ENCODE peak calls at places on chromosomes 12 and 14, in eight cellular contexts. Z is IMR-90; P is uterus; I is AG10803; V is CD8-positive, alpha-beta T cell; F is heart right ventricle; Q is ascending aorta; R is GM23338. K is an unnamed sample.

GRCh38 chr12:72925716-72926115 is 653.5 kb downstream of the TRHDE start:
- DNase-seq in Z (no peak), P (no peak), I (no peak), V (no peak), F (no peak), Q (no peak), R (no peak), K (no peak)

GRCh38 chr12:71158361-71158882 is 623 bp upstream of the TSPAN8 start:
- DNase-seq in Z (no peak), P (no peak), I (no peak), V (no peak), F (no peak), Q (no peak), R (no peak), K (no peak)

GRCh38 chr14:98957211-98958047 is 314.6 kb downstream of the BCL11B start:
- DNase-seq in Z (no peak), P (peak), I (peak), V (no peak), F (peak), Q (peak), R (no peak), K (peak)

GRCh38 chr12:108611884-108612415 is 14.1 kb upstream of the TMEM119 start:
- DNase-seq in Z (peak), P (no peak), I (peak), V (peak), F (no peak), Q (no peak), R (peak), K (peak)

GRCh38 chr12:104895405-104895804 is 62.7 kb downstream of the SLC41A2 start:
- DNase-seq in Z (no peak), P (no peak), I (no peak), V (no peak), F (no peak), Q (no peak), R (no peak), K (no peak)

GRCh38 chr12:114799574-114800487 is 115.9 kb upstream of the TBX3 start:
- DNase-seq in Z (peak), P (no peak), I (peak), V (no peak), F (peak), Q (no peak), R (no peak), K (no peak)

GRCh38 chr14:84228702-84229101 is 1301.2 kb upstream of the FLRT2 start:
- DNase-seq in Z (peak), P (no peak), I (no peak), V (no peak), F (no peak), Q (no peak), R (no peak), K (no peak)

GRCh38 chr12:96094201-96094600 is 58.8 kb upstream of the LTA4H start:
- DNase-seq in Z (no peak), P (no peak), I (no peak), V (no peak), F (peak), Q (no peak), R (peak), K (no peak)

GRCh38 chr12:49873361-49873934 is 30.3 kb downstream of the FAIM2 start:
- DNase-seq in Z (peak), P (peak), I (no peak), V (no peak), F (no peak), Q (no peak), R (no peak), K (peak)

GRCh38 chr14:94515856-94516255 is 6.6 kb upstream of the SERPINA12 start:
- DNase-seq in Z (no peak), P (no peak), I (no peak), V (no peak), F (no peak), Q (no peak), R (no peak), K (no peak)

GRCh38 chr12:52776913-52777395 is at the start of gene KRT76:
- DNase-seq in Z (no peak), P (no peak), I (no peak), V (no peak), F (no peak), Q (no peak), R (no peak), K (no peak)

GRCh38 chr12:62158416-62159360 is 101.5 kb upstream of the USP15 start:
- DNase-seq in Z (no peak), P (no peak), I (no peak), V (peak), F (no peak), Q (no peak), R (no peak), K (no peak)

GRCh38 chr12:47844264-47845020 is 24.7 kb upstream of the HDAC7 start:
- DNase-seq in Z (no peak), P (no peak), I (no peak), V (no peak), F (no peak), Q (no peak), R (no peak), K (no peak)

GRCh38 chr12:81257952-81258551 is 180.2 kb downstream of the ACSS3 start:
- DNase-seq in Z (peak), P (no peak), I (peak), V (no peak), F (no peak), Q (no peak), R (peak), K (no peak)

GRCh38 chr12:32702470-32702869 is 23.4 kb downstream of the DNM1L start:
- DNase-seq in Z (no peak), P (no peak), I (peak), V (no peak), F (no peak), Q (no peak), R (no peak), K (peak)

GRCh38 chr12:104534857-104535248 is 78.1 kb downstream of the CHST11 start:
- DNase-seq in Z (no peak), P (no peak), I (no peak), V (no peak), F (no peak), Q (no peak), R (no peak), K (no peak)

GRCh38 chr14:23566782-23567185 is 807 bp downstream of the AP1G2 start:
- DNase-seq in Z (no peak), P (no peak), I (peak), V (no peak), F (no peak), Q (no peak), R (no peak), K (no peak)

GRCh38 chr12:31008241-31008711 is 65.4 kb upstream of the DDX11 start:
- DNase-seq in Z (no peak), P (no peak), I (no peak), V (no peak), F (no peak), Q (no peak), R (no peak), K (no peak)

GRCh38 chr12:41924111-41924510 is 220.6 kb downstream of the GXYLT1 start:
- DNase-seq in Z (no peak), P (no peak), I (no peak), V (no peak), F (no peak), Q (no peak), R (no peak), K (no peak)

GRCh38 chr12:12976366-12976765 is 23.7 kb downstream of the HEBP1 start:
- DNase-seq in Z (peak), P (peak), I (peak), V (no peak), F (no peak), Q (no peak), R (no peak), K (peak)

GRCh38 chr12:92010853-92011701 is 134.6 kb downstream of the BTG1 start:
- DNase-seq in Z (no peak), P (no peak), I (no peak), V (no peak), F (no peak), Q (no peak), R (no peak), K (no peak)

GRCh38 chr14:23441076-23441475 is 5.6 kb upstream of the MYH7 start:
- DNase-seq in Z (no peak), P (no peak), I (no peak), V (no peak), F (peak), Q (no peak), R (no peak), K (no peak)

GRCh38 chr14:59020382-59020781 is 168.1 kb upstream of the DAAM1 start:
- DNase-seq in Z (peak), P (no peak), I (peak), V (no peak), F (no peak), Q (no peak), R (peak), K (no peak)

GRCh38 chr12:69091447-69092022 is 147.8 kb upstream of the CPSF6 start:
- DNase-seq in Z (no peak), P (no peak), I (no peak), V (no peak), F (no peak), Q (no peak), R (peak), K (no peak)

GRCh38 chr12:91317324-91317723 is 134.7 kb upstream of the DCN start:
- DNase-seq in Z (no peak), P (no peak), I (no peak), V (no peak), F (no peak), Q (no peak), R (no peak), K (no peak)

GRCh38 chr12:22271036-22271435 is 63.5 kb downstream of the ST8SIA1 start:
- DNase-seq in Z (peak), P (no peak), I (peak), V (no peak), F (no peak), Q (no peak), R (no peak), K (peak)

GRCh38 chr14:37436519-37436918 is 158.5 kb downstream of the FOXA1 start:
- DNase-seq in Z (no peak), P (no peak), I (no peak), V (no peak), F (no peak), Q (no peak), R (no peak), K (no peak)

GRCh38 chr12:115752913-115753726 is 524.4 kb downstream of the MED13L start:
- DNase-seq in Z (peak), P (peak), I (peak), V (no peak), F (peak), Q (no peak), R (peak), K (peak)

GRCh38 chr12:6769003-6769389 is 2.8 kb downstream of the PTMS start:
- DNase-seq in Z (peak), P (peak), I (peak), V (no peak), F (peak), Q (no peak), R (peak), K (no peak)

GRCh38 chr14:24182110-24182882 is 6.3 kb downstream of the IPO4 start:
- DNase-seq in Z (no peak), P (no peak), I (no peak), V (no peak), F (no peak), Q (no peak), R (no peak), K (no peak)

GRCh38 chr14:68468437-68469207 is 324.2 kb downstream of the ZFP36L1 start:
- DNase-seq in Z (no peak), P (no peak), I (peak), V (no peak), F (no peak), Q (no peak), R (no peak), K (no peak)

GRCh38 chr14:106286697-106287290 is 760.4 kb downstream of the TMEM121 start:
- DNase-seq in Z (no peak), P (no peak), I (no peak), V (no peak), F (no peak), Q (no peak), R (peak), K (no peak)

GRCh38 chr12:46562625-46563228 is 190.2 kb upstream of the SLC38A2 start:
- DNase-seq in Z (peak), P (no peak), I (peak), V (no peak), F (no peak), Q (no peak), R (no peak), K (peak)

GRCh38 chr12:69898236-69898635 is 73.2 kb downstream of the MYRFL start:
- DNase-seq in Z (peak), P (no peak), I (peak), V (no peak), F (no peak), Q (no peak), R (no peak), K (no peak)

GRCh38 chr14:33052899-33053400 is 114.3 kb downstream of the NPAS3 start:
- DNase-seq in Z (no peak), P (no peak), I (no peak), V (no peak), F (no peak), Q (no peak), R (no peak), K (no peak)

GRCh38 chr14:65170768-65171251 is 68.5 kb upstream of the MAX start:
- DNase-seq in Z (peak), P (no peak), I (peak), V (peak), F (peak), Q (no peak), R (peak), K (peak)

GRCh38 chr14:69354383-69355154 is 43.5 kb downstream of the ERH start:
- DNase-seq in Z (peak), P (no peak), I (no peak), V (peak), F (no peak), Q (no peak), R (no peak), K (no peak)

GRCh38 chr12:76035045-76035444 is 3.5 kb upstream of the PHLDA1 start:
- DNase-seq in Z (no peak), P (no peak), I (no peak), V (no peak), F (no peak), Q (no peak), R (no peak), K (no peak)
- TF ChIP-seq CTCF in Z (no peak), P (no peak), I (no peak), V (no peak), F (no peak), Q (no peak), R (no peak), K (no peak)

GRCh38 chr12:57852195-57852594 is 5.7 kb upstream of the CTDSP2 start:
- DNase-seq in Z (no peak), P (no peak), I (no peak), V (no peak), F (no peak), Q (no peak), R (no peak), K (no peak)
- H3K4me3 ChIP-seq in Z (no peak), P (peak), I (peak), V (no peak), F (peak), Q (peak), R (peak), K (peak)

GRCh38 chr12:85657251-85657650 is 179.0 kb downstream of the RASSF9 start:
- DNase-seq in Z (no peak), P (no peak), I (no peak), V (no peak), F (no peak), Q (no peak), R (no peak), K (no peak)

GRCh38 chr12:85658236-85658635 is 178.0 kb downstream of the RASSF9 start:
- DNase-seq in Z (no peak), P (no peak), I (no peak), V (no peak), F (no peak), Q (no peak), R (no peak), K (no peak)

GRCh38 chr12:85656561-85656960 is 179.6 kb downstream of the RASSF9 start:
- DNase-seq in Z (no peak), P (no peak), I (no peak), V (no peak), F (no peak), Q (no peak), R (no peak), K (no peak)

GRCh38 chr12:85659754-85660530 is 176.3 kb downstream of the RASSF9 start:
- DNase-seq in Z (no peak), P (no peak), I (no peak), V (no peak), F (no peak), Q (no peak), R (no peak), K (no peak)

DNA sequence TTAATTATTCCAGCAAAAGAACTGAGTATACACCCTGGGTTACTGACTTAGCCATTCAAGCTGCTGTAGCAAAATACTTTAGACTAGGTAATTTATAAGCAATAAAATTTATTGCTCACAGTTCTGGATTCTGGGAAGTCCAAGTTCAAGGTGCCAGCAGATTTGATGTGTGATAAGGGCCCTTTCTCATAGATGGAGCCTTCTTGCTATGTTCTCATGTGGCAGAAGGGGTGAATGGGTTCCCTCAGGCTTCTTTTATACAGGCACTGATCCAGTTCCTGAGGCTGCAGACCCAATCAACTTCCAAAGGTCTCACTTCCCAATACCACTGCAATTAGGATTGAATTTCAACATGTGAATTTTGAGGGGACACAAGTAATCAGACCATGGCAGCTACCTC is 178.4 kb downstream of the RASSF9 start:
- DNase-seq in Z (no peak), P (no peak), I (no peak), V (no peak), F (no peak), Q (no peak), R (no peak), K (no peak)
- TF ChIP-seq CTCF in Z (no peak), P (no peak), I (no peak), V (no peak), F (no peak), Q (no peak), R (no peak), K (no peak)

DNA sequence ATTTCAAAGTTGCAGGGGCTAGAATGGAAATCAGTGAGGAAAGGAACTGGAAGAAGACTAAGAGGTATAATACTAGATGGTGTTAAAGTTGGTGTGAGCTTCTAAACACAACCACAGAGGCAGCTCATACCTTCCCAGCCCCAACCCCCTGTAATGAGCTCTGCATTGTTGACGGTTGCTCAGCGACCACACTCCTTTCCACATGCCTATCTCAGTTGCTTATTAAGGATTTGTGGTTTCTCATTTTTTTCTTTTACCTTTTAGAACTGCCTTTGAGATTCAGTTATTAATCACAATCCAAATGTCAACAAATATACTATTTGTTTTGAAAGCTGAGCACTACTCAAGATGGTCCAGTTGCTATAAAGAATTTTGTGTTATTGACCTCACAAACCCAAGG is 62.1 kb upstream of the KIF21A start:
- DNase-seq in Z (no peak), P (no peak), I (no peak), V (no peak), F (no peak), Q (no peak), R (peak), K (no peak)
- H3K4me3 ChIP-seq in Z (no peak), P (no peak), I (no peak), V (no peak), F (no peak), Q (no peak), R (no peak), K (no peak)

DNA sequence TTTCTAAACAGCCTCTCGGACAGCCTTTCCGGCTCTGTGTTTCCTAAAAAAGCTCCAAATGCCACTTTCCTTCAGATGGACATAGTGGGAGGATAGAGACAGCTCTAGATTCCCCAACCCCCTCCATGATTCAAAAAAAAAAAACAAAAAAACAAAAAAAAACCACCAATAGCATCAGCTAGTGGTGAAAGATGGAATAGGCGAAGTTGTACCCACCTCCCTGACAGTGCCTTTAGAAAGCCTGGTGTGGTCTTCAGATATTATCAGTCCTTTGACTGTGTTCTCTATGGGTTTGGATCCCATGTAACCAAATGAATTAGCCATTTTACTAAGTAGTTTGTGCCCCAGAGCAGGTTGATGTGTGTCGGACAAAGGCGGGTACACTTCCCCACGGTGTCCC is 94.1 kb downstream of the PHETA1 start:
- DNase-seq in Z (no peak), P (no peak), I (no peak), V (no peak), F (no peak), Q (no peak), R (peak), K (no peak)
- TF ChIP-seq CTCF in Z (peak), P (no peak), I (peak), V (no peak), F (peak), Q (no peak), R (peak), K (peak)

GRCh38 chr12:79936670-79937069 is 1.8 kb upstream of the PPP1R12A start:
- DNase-seq in Z (no peak), P (no peak), I (no peak), V (no peak), F (no peak), Q (no peak), R (no peak), K (no peak)
- H3K4me3 ChIP-seq in Z (no peak), P (no peak), I (peak), V (no peak), F (no peak), Q (peak), R (no peak), K (no peak)